ENCODE peak calls at places on chromosomes 5 and 9, in nine cellular contexts. One of them, this sample, is unnamed.
A peak's percentile ranks its signal among the peaks of the same experiment; 100 is the strongest.

GRCh38 chr5:179142434-179143198 is 82.4 kb downstream of the ZNF354C start:
- DNase-seq in glutamatergic neuron: no peak
- DNase-seq in KG1: no peak
- DNase-seq in amniotic stem cell: no peak
- DNase-seq in stimulated activated CD4-positive, alpha-beta T cell treated with anti-CD3 and anti-CD28 coated beads, Interleukin-1b, Interleukin-23, amount 100 ng/mL, for 48 hours: peak; percentile 51
- DNase-seq in NCI-H345: no peak
- DNase-seq in GM23338: no peak
- DNase-seq in GM13977: no peak
- DNase-seq in iPS DF 6.9: no peak
- DNase-seq in this sample: no peak

GRCh38 chr5:178130576-178131445 is at the start of gene RMND5B:
- DNase-seq in glutamatergic neuron: peak; percentile 90
- DNase-seq in KG1: peak; percentile 68
- DNase-seq in amniotic stem cell: peak; percentile 49
- DNase-seq in stimulated activated CD4-positive, alpha-beta T cell treated with anti-CD3 and anti-CD28 coated beads, Interleukin-1b, Interleukin-23, amount 100 ng/mL, for 48 hours: peak; percentile 83
- DNase-seq in NCI-H345: peak; percentile 88
- DNase-seq in GM23338: peak; percentile 89
- DNase-seq in GM13977: peak; percentile 95
- DNase-seq in iPS DF 6.9: no peak
- DNase-seq in this sample: peak; percentile 56

GRCh38 chr9:98922721-98923435 is 20.8 kb upstream of the COL15A1 start:
- DNase-seq in glutamatergic neuron: no peak
- DNase-seq in KG1: no peak
- DNase-seq in amniotic stem cell: no peak
- DNase-seq in stimulated activated CD4-positive, alpha-beta T cell treated with anti-CD3 and anti-CD28 coated beads, Interleukin-1b, Interleukin-23, amount 100 ng/mL, for 48 hours: no peak
- DNase-seq in NCI-H345: no peak
- DNase-seq in GM23338: no peak
- DNase-seq in GM13977: no peak
- DNase-seq in iPS DF 6.9: no peak
- DNase-seq in this sample: no peak

GRCh38 chr5:12845549-12846159 is 941.4 kb upstream of the CTNND2 start:
- DNase-seq in glutamatergic neuron: no peak
- DNase-seq in KG1: no peak
- DNase-seq in amniotic stem cell: no peak
- DNase-seq in stimulated activated CD4-positive, alpha-beta T cell treated with anti-CD3 and anti-CD28 coated beads, Interleukin-1b, Interleukin-23, amount 100 ng/mL, for 48 hours: no peak
- DNase-seq in NCI-H345: no peak
- DNase-seq in GM23338: peak; percentile 22
- DNase-seq in GM13977: no peak
- DNase-seq in iPS DF 6.9: no peak
- DNase-seq in this sample: no peak

GRCh38 chr5:135196483-135196882 is 162.5 kb upstream of the PITX1 start:
- DNase-seq in glutamatergic neuron: no peak
- DNase-seq in KG1: no peak
- DNase-seq in amniotic stem cell: no peak
- DNase-seq in stimulated activated CD4-positive, alpha-beta T cell treated with anti-CD3 and anti-CD28 coated beads, Interleukin-1b, Interleukin-23, amount 100 ng/mL, for 48 hours: no peak
- DNase-seq in NCI-H345: no peak
- DNase-seq in GM23338: no peak
- DNase-seq in GM13977: no peak
- DNase-seq in iPS DF 6.9: no peak
- DNase-seq in this sample: no peak

GRCh38 chr5:158991391-158991790 is 108.3 kb downstream of the EBF1 start:
- DNase-seq in glutamatergic neuron: no peak
- DNase-seq in KG1: no peak
- DNase-seq in amniotic stem cell: no peak
- DNase-seq in stimulated activated CD4-positive, alpha-beta T cell treated with anti-CD3 and anti-CD28 coated beads, Interleukin-1b, Interleukin-23, amount 100 ng/mL, for 48 hours: no peak
- DNase-seq in NCI-H345: no peak
- DNase-seq in GM23338: no peak
- DNase-seq in GM13977: no peak
- DNase-seq in iPS DF 6.9: no peak
- DNase-seq in this sample: no peak

GRCh38 chr9:8071445-8071798 is 271.8 kb upstream of the DMAC1 start:
- DNase-seq in glutamatergic neuron: no peak
- DNase-seq in KG1: no peak
- DNase-seq in amniotic stem cell: no peak
- DNase-seq in stimulated activated CD4-positive, alpha-beta T cell treated with anti-CD3 and anti-CD28 coated beads, Interleukin-1b, Interleukin-23, amount 100 ng/mL, for 48 hours: no peak
- DNase-seq in NCI-H345: peak; percentile 26
- DNase-seq in GM23338: no peak
- DNase-seq in GM13977: no peak
- DNase-seq in iPS DF 6.9: no peak
- DNase-seq in this sample: no peak

GRCh38 chr9:133058051-133058450 is 3.7 kb upstream of the CEL start:
- DNase-seq in glutamatergic neuron: no peak
- DNase-seq in KG1: no peak
- DNase-seq in amniotic stem cell: no peak
- DNase-seq in stimulated activated CD4-positive, alpha-beta T cell treated with anti-CD3 and anti-CD28 coated beads, Interleukin-1b, Interleukin-23, amount 100 ng/mL, for 48 hours: no peak
- DNase-seq in NCI-H345: no peak
- DNase-seq in GM23338: no peak
- DNase-seq in GM13977: peak; percentile 17
- DNase-seq in iPS DF 6.9: no peak
- DNase-seq in this sample: no peak

GRCh38 chr5:143443330-143443729 is 39.8 kb upstream of the NR3C1 start:
- DNase-seq in glutamatergic neuron: no peak
- DNase-seq in KG1: no peak
- DNase-seq in amniotic stem cell: no peak
- DNase-seq in stimulated activated CD4-positive, alpha-beta T cell treated with anti-CD3 and anti-CD28 coated beads, Interleukin-1b, Interleukin-23, amount 100 ng/mL, for 48 hours: no peak
- DNase-seq in NCI-H345: no peak
- DNase-seq in GM23338: no peak
- DNase-seq in GM13977: no peak
- DNase-seq in iPS DF 6.9: no peak
- DNase-seq in this sample: no peak

GRCh38 chr5:1217596-1218206 is 7.5 kb upstream of the SLC6A18 start:
- DNase-seq in glutamatergic neuron: peak; percentile 4
- DNase-seq in KG1: no peak
- DNase-seq in amniotic stem cell: no peak
- DNase-seq in stimulated activated CD4-positive, alpha-beta T cell treated with anti-CD3 and anti-CD28 coated beads, Interleukin-1b, Interleukin-23, amount 100 ng/mL, for 48 hours: no peak
- DNase-seq in NCI-H345: peak; percentile 19
- DNase-seq in GM23338: no peak
- DNase-seq in GM13977: no peak
- DNase-seq in iPS DF 6.9: no peak
- DNase-seq in this sample: no peak

GRCh38 chr9:35937227-35937626 is 20.7 kb downstream of the OR2S2 start:
- DNase-seq in glutamatergic neuron: no peak
- DNase-seq in KG1: no peak
- DNase-seq in amniotic stem cell: no peak
- DNase-seq in stimulated activated CD4-positive, alpha-beta T cell treated with anti-CD3 and anti-CD28 coated beads, Interleukin-1b, Interleukin-23, amount 100 ng/mL, for 48 hours: no peak
- DNase-seq in NCI-H345: no peak
- DNase-seq in GM23338: no peak
- DNase-seq in GM13977: no peak
- DNase-seq in iPS DF 6.9: no peak
- DNase-seq in this sample: no peak